ENCODE peak calls at places on chromosomes 3 and 15, in six cellular contexts. One of them, this sample, is unnamed. For H3K9me3, the result is how much of the 10 kb centered on the place peaks cover.

GRCh38 chr3:170745211-170745718 is 124.7 kb downstream of the RPL22L1 start:
- DNase-seq in psoas muscle: no peak
- DNase-seq in CD8-positive, alpha-beta memory T cell: no peak
- DNase-seq in A549: no peak
- DNase-seq in PC-9: peak
- DNase-seq in OCI-LY7: no peak
- DNase-seq in this sample: no peak

GRCh38 chr3:64508140-64508539 is 179.7 kb downstream of the ADAMTS9 start:
- DNase-seq in psoas muscle: no peak
- DNase-seq in CD8-positive, alpha-beta memory T cell: no peak
- DNase-seq in A549: no peak
- DNase-seq in PC-9: no peak
- DNase-seq in OCI-LY7: no peak
- DNase-seq in this sample: no peak

GRCh38 chr3:62109534-62109933 is 263.8 kb downstream of the FEZF2 start:
- DNase-seq in psoas muscle: no peak
- DNase-seq in CD8-positive, alpha-beta memory T cell: no peak
- DNase-seq in A549: no peak
- DNase-seq in PC-9: peak
- DNase-seq in OCI-LY7: no peak
- DNase-seq in this sample: peak

GRCh38 chr15:98668566-98669308 is 20.4 kb downstream of the IGF1R start:
- DNase-seq in psoas muscle: no peak
- DNase-seq in CD8-positive, alpha-beta memory T cell: no peak
- DNase-seq in A549: no peak
- DNase-seq in PC-9: no peak
- DNase-seq in OCI-LY7: no peak
- DNase-seq in this sample: no peak

GRCh38 chr15:85380860-85381535 is 595 bp downstream of the AKAP13 start:
- DNase-seq in psoas muscle: peak
- DNase-seq in CD8-positive, alpha-beta memory T cell: peak
- DNase-seq in A549: no peak
- DNase-seq in PC-9: peak
- DNase-seq in OCI-LY7: peak
- DNase-seq in this sample: peak

GRCh38 chr15:41832875-41833274 is 5.0 kb downstream of the JMJD7 start:
- DNase-seq in psoas muscle: no peak
- DNase-seq in CD8-positive, alpha-beta memory T cell: no peak
- DNase-seq in A549: no peak
- DNase-seq in PC-9: peak
- DNase-seq in OCI-LY7: peak
- DNase-seq in this sample: no peak

GRCh38 chr3:192906940-192907339 is 10.7 kb downstream of the MB21D2 start:
- DNase-seq in psoas muscle: no peak
- DNase-seq in CD8-positive, alpha-beta memory T cell: no peak
- DNase-seq in A549: no peak
- DNase-seq in PC-9: no peak
- DNase-seq in OCI-LY7: no peak
- DNase-seq in this sample: no peak

GRCh38 chr3:123285479-123285878 is 83.7 kb downstream of the SEC22A start:
- DNase-seq in psoas muscle: peak
- DNase-seq in CD8-positive, alpha-beta memory T cell: no peak
- DNase-seq in A549: no peak
- DNase-seq in PC-9: no peak
- DNase-seq in OCI-LY7: no peak
- DNase-seq in this sample: peak

GRCh38 chr3:62525276-62525675 is 151.9 kb upstream of the FEZF2 start:
- DNase-seq in psoas muscle: no peak
- DNase-seq in CD8-positive, alpha-beta memory T cell: no peak
- DNase-seq in A549: no peak
- DNase-seq in PC-9: no peak
- DNase-seq in OCI-LY7: no peak
- DNase-seq in this sample: no peak

GRCh38 chr15:68871507-68871906 is 50.8 kb upstream of the ANP32A start:
- DNase-seq in psoas muscle: no peak
- DNase-seq in CD8-positive, alpha-beta memory T cell: no peak
- DNase-seq in A549: no peak
- DNase-seq in PC-9: no peak
- DNase-seq in OCI-LY7: no peak
- DNase-seq in this sample: no peak

GRCh38 chr15:68877626-68878025 is 52.7 kb upstream of the SPESP1 start:
- DNase-seq in psoas muscle: no peak
- DNase-seq in CD8-positive, alpha-beta memory T cell: no peak
- DNase-seq in A549: no peak
- DNase-seq in PC-9: no peak
- DNase-seq in OCI-LY7: no peak
- DNase-seq in this sample: no peak

GRCh38 chr15:68880382-68880781 is 49.9 kb upstream of the SPESP1 start:
- DNase-seq in psoas muscle: no peak
- DNase-seq in CD8-positive, alpha-beta memory T cell: no peak
- DNase-seq in A549: no peak
- DNase-seq in PC-9: no peak
- DNase-seq in OCI-LY7: no peak
- DNase-seq in this sample: no peak

GRCh38 chr15:68875377-68876116 is 54.8 kb upstream of the SPESP1 start:
- DNase-seq in psoas muscle: peak
- DNase-seq in CD8-positive, alpha-beta memory T cell: peak
- DNase-seq in A549: peak
- DNase-seq in PC-9: peak
- DNase-seq in OCI-LY7: peak
- DNase-seq in this sample: peak

GRCh38 chr15:68874788-68875187 is 54.1 kb upstream of the ANP32A start:
- DNase-seq in psoas muscle: no peak
- DNase-seq in CD8-positive, alpha-beta memory T cell: no peak
- DNase-seq in A549: no peak
- DNase-seq in PC-9: no peak
- DNase-seq in OCI-LY7: peak
- DNase-seq in this sample: no peak
- H3K27ac ChIP-seq in psoas muscle: no peak
- H3K27ac ChIP-seq in CD8-positive, alpha-beta memory T cell: no peak
- H3K27ac ChIP-seq in A549: no peak
- H3K27ac ChIP-seq in PC-9: no peak
- H3K27ac ChIP-seq in OCI-LY7: peak
- H3K27ac ChIP-seq in this sample: no peak

DNA sequence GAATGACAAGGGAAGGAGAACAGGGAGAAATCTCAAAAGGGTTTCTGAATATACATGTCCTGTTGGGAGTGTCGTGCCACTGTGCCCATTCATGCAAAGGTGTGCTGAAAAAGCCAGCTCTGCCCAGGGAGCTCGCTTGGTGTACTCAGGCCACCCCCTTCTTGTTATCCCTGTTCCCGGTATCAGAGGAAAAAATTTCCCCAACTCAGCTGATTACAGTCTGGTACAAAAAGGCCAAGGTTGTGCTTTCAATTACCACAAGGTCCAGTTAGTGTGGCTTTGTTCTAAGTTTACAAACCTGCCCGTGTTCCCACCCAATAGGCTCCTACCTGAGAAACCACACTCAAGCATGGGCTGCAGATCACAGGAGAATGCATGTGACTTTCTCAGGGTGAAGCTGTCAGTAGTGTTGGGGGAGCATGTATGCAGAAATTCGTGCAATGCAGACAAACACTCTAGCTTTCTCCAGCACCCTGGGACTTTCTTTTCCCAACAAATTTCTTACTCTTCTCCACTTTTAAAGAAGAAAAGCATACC is 648.5 kb downstream of the NR2F2 start:
- DNase-seq in psoas muscle: no peak
- DNase-seq in CD8-positive, alpha-beta memory T cell: no peak
- DNase-seq in A549: no peak
- DNase-seq in PC-9: no peak
- DNase-seq in OCI-LY7: no peak
- DNase-seq in this sample: no peak
- H3K9me3 ChIP-seq in psoas muscle: under half
- H3K9me3 ChIP-seq in CD8-positive, alpha-beta memory T cell: under half
- H3K9me3 ChIP-seq in A549: under half
- H3K9me3 ChIP-seq in PC-9: under half
- H3K9me3 ChIP-seq in OCI-LY7: under half
- H3K9me3 ChIP-seq in this sample: under half

GRCh38 chr3:187318819-187319616 is 27.5 kb upstream of the MASP1 start:
- DNase-seq in psoas muscle: no peak
- DNase-seq in CD8-positive, alpha-beta memory T cell: peak
- DNase-seq in A549: peak
- DNase-seq in PC-9: peak
- DNase-seq in OCI-LY7: peak
- DNase-seq in this sample: peak
- H3K4me3 ChIP-seq in psoas muscle: peak
- H3K4me3 ChIP-seq in CD8-positive, alpha-beta memory T cell: peak
- H3K4me3 ChIP-seq in A549: peak
- H3K4me3 ChIP-seq in PC-9: peak
- H3K4me3 ChIP-seq in OCI-LY7: no peak
- H3K4me3 ChIP-seq in this sample: peak

GRCh38 chr3:172316758-172317157 is 131.5 kb downstream of the GHSR start:
- DNase-seq in psoas muscle: no peak
- DNase-seq in CD8-positive, alpha-beta memory T cell: no peak
- DNase-seq in A549: no peak
- DNase-seq in PC-9: no peak
- DNase-seq in OCI-LY7: no peak
- DNase-seq in this sample: no peak
- H3K27ac ChIP-seq in psoas muscle: peak
- H3K27ac ChIP-seq in CD8-positive, alpha-beta memory T cell: no peak
- H3K27ac ChIP-seq in A549: no peak
- H3K27ac ChIP-seq in PC-9: peak
- H3K27ac ChIP-seq in OCI-LY7: no peak
- H3K27ac ChIP-seq in this sample: peak

DNA sequence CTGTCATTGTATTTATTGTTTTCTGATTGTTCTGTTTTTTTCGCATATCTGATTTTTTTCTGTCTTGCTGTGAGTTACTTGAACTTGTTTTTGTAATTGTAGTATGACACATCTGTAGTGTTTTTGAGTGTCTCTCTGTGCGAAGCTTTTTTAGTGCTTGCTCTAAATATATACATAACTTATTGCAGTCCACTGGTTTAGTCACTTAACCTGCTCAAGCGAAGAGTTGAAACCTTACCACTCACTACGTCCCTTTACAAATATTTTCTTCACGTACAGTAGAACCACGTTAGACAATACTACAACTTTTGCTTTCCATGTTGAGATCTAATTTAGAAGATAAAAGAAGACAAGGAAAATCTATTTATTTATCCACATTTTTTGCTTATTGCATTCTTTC is 713.0 kb upstream of the GRM7 start:
- DNase-seq in psoas muscle: no peak
- DNase-seq in CD8-positive, alpha-beta memory T cell: no peak
- DNase-seq in A549: no peak
- DNase-seq in PC-9: no peak
- DNase-seq in OCI-LY7: no peak
- DNase-seq in this sample: no peak
- H3K9me3 ChIP-seq in psoas muscle: under half
- H3K9me3 ChIP-seq in CD8-positive, alpha-beta memory T cell: under half
- H3K9me3 ChIP-seq in A549: under half
- H3K9me3 ChIP-seq in PC-9: under half
- H3K9me3 ChIP-seq in OCI-LY7: under half
- H3K9me3 ChIP-seq in this sample: under half

GRCh38 chr3:31973081-31973480 is 8.0 kb downstream of the OSBPL10 start:
- DNase-seq in psoas muscle: no peak
- DNase-seq in CD8-positive, alpha-beta memory T cell: no peak
- DNase-seq in A549: no peak
- DNase-seq in PC-9: no peak
- DNase-seq in OCI-LY7: peak
- DNase-seq in this sample: no peak
- H3K4me3 ChIP-seq in psoas muscle: no peak
- H3K4me3 ChIP-seq in CD8-positive, alpha-beta memory T cell: no peak
- H3K4me3 ChIP-seq in A549: no peak
- H3K4me3 ChIP-seq in PC-9: no peak
- H3K4me3 ChIP-seq in OCI-LY7: peak
- H3K4me3 ChIP-seq in this sample: no peak

This sample was measured in right cardiac atrium.